ENCODE peak calls at places on chromosomes 2 and 18, in four cellular contexts. S is stomach; N is globus pallidus; I is CD4-positive, CD25-positive, alpha-beta regulatory T cell. P is an unnamed sample.

GRCh38 chr2:227890495-227891079 is 19.2 kb downstream of the DAW1 start:
- DNase-seq in S (no peak), N (peak; percentile 55), I (peak; percentile 50), P (no peak)

GRCh38 chr2:54728669-54729120 is 5.2 kb downstream of the EML6 start:
- DNase-seq in S (no peak), N (no peak), I (no peak), P (no peak)

GRCh38 chr2:96099861-96100798 is 16.2 kb downstream of the ADRA2B start:
- DNase-seq in S (no peak), N (no peak), I (no peak), P (no peak)

GRCh38 chr18:14100503-14101286 is 31.5 kb downstream of the ZNF519 start:
- DNase-seq in S (no peak), N (no peak), I (peak; percentile 56), P (no peak)

GRCh38 chr2:190110131-190110530 is 47.6 kb upstream of the MSTN start:
- DNase-seq in S (no peak), N (peak; percentile 75), I (no peak), P (no peak)

GRCh38 chr2:26616864-26617135 is 24.4 kb downstream of the CIB4 start:
- DNase-seq in S (no peak), N (no peak), I (no peak), P (no peak)

GRCh38 chr2:232997749-232998665 is 15.0 kb downstream of the NGEF start:
- DNase-seq in S (no peak), N (no peak), I (no peak), P (no peak)

GRCh38 chr2:85291425-85292023 is 36.3 kb downstream of the TGOLN2 start:
- DNase-seq in S (no peak), N (no peak), I (peak; percentile 83), P (no peak)

GRCh38 chr2:166234112-166234846 is 106.5 kb upstream of the SCN1A start:
- DNase-seq in S (no peak), N (no peak), I (no peak), P (no peak)

GRCh38 chr2:119702918-119703401 is 24.0 kb downstream of the TMEM177 start:
- DNase-seq in S (peak; percentile 80), N (peak; percentile 62), I (peak; percentile 57), P (peak; percentile 43)

GRCh38 chr2:165087933-165088901 is 115.6 kb downstream of the SCN3A start:
- DNase-seq in S (no peak), N (no peak), I (no peak), P (no peak)

GRCh38 chr2:229920011-229920781 is 1.6 kb downstream of the TRIP12 start:
- DNase-seq in S (no peak), N (peak; percentile 52), I (peak; percentile 50), P (peak; percentile 31)

GRCh38 chr2:127811397-127811860 is 458 bp upstream of the WDR33 start:
- DNase-seq in S (no peak), N (no peak), I (no peak), P (no peak)

GRCh38 chr2:68721482-68722071 is 13.0 kb upstream of the ARHGAP25 start:
- DNase-seq in S (peak; percentile 60), N (no peak), I (peak; percentile 86), P (no peak)

GRCh38 chr18:3649559-3650426 is 199.8 kb downstream of the TGIF1 start:
- DNase-seq in S (no peak), N (no peak), I (no peak), P (no peak)

GRCh38 chr2:202944403-202944802 is 32.3 kb downstream of the CARF start:
- DNase-seq in S (no peak), N (no peak), I (no peak), P (no peak)

GRCh38 chr2:105052773-105053172 is 14.9 kb downstream of the MRPS9 start:
- DNase-seq in S (peak; percentile 67), N (no peak), I (no peak), P (no peak)

GRCh38 chr2:159617651-159618050 is 1.3 kb upstream of the BAZ2B start:
- DNase-seq in S (no peak), N (peak; percentile 36), I (no peak), P (peak; percentile 20)

GRCh38 chr2:5479265-5479928 is 212.8 kb upstream of the SOX11 start:
- DNase-seq in S (no peak), N (no peak), I (no peak), P (no peak)